ENCODE peak calls at places on chromosome 5, in ten cellular contexts. A, F, X, V, D, E, J, I, M and H are unnamed samples.

GRCh38 chr5:55241756-55242155 is 8.3 kb upstream of the CCNO start:
- DNase-seq in D (no peak), V (no peak), X (no peak), E (peak), M (no peak), I (no peak), A (no peak), F (no peak), J (no peak), H (no peak)

GRCh38 chr5:124981901-124982300 is 235.5 kb upstream of the ZNF608 start:
- DNase-seq in M (no peak), X (no peak), E (no peak), A (no peak), V (no peak), J (no peak), D (no peak), I (no peak), F (no peak), H (no peak)

GRCh38 chr5:54753034-54753433 is 232.4 kb downstream of the ESM1 start:
- DNase-seq in V (no peak), F (no peak), A (no peak), D (peak), E (no peak), X (no peak), I (no peak), J (no peak), M (no peak), H (no peak)

GRCh38 chr5:36602711-36603321 is 3.6 kb upstream of the SLC1A3 start:
- DNase-seq in I (no peak), A (no peak), J (no peak), V (no peak), F (no peak), M (no peak), X (peak), E (no peak), D (no peak), H (no peak)

GRCh38 chr5:75200776-75201175 is 35.9 kb downstream of the ANKRD31 start:
- DNase-seq in D (no peak), E (no peak), X (no peak), F (no peak), V (no peak), M (no peak), A (no peak), I (no peak), J (no peak), H (no peak)

GRCh38 chr5:151030377-151030776 is 10.0 kb downstream of the GPX3 start:
- DNase-seq in A (peak), F (peak), X (no peak), E (peak), M (no peak), D (no peak), J (no peak), V (no peak), I (peak), H (no peak)

GRCh38 chr5:171845857-171846785 is 60.5 kb downstream of the SMIM23 start:
- DNase-seq in D (no peak), M (no peak), X (no peak), F (no peak), I (peak), E (no peak), A (no peak), J (no peak), V (no peak), H (no peak)

GRCh38 chr5:179381691-179382090 is 36.4 kb upstream of the ADAMTS2 start:
- DNase-seq in F (peak), D (no peak), X (no peak), V (no peak), J (no peak), A (no peak), M (no peak), I (no peak), E (no peak), H (no peak)

GRCh38 chr5:87164409-87164808 is 103.3 kb upstream of the RASA1 start:
- DNase-seq in E (no peak), J (no peak), A (no peak), M (no peak), X (no peak), D (no peak), I (no peak), F (no peak), V (no peak), H (no peak)

GRCh38 chr5:177469061-177469628 is 4.3 kb downstream of the DBN1 start:
- DNase-seq in D (peak), E (no peak), J (no peak), M (no peak), V (no peak), A (no peak), X (no peak), I (no peak), F (no peak), H (no peak)

GRCh38 chr5:82396871-82397514 is 118.8 kb upstream of the RPS23 start:
- DNase-seq in J (no peak), I (peak), E (peak), M (peak), A (peak), F (no peak), D (no peak), X (peak), V (peak), H (no peak)

GRCh38 chr5:124706729-124707361 is 39.6 kb downstream of the ZNF608 start:
- DNase-seq in A (no peak), I (peak), J (no peak), F (no peak), V (no peak), X (no peak), E (no peak), M (peak), D (no peak), H (no peak)

GRCh38 chr5:118095100-118095499 is 893.2 kb downstream of the DTWD2 start:
- DNase-seq in J (no peak), A (no peak), D (no peak), X (no peak), F (no peak), E (no peak), V (no peak), I (no peak), M (no peak), H (no peak)

GRCh38 chr5:142926549-142926948 is 156.4 kb downstream of the ARHGAP26 start:
- DNase-seq in I (no peak), D (no peak), E (no peak), A (no peak), X (no peak), M (no peak), F (no peak), V (no peak), J (no peak), H (no peak)

GRCh38 chr5:141872496-141873356 is 5.5 kb downstream of the PCDH1 start:
- DNase-seq in M (no peak), E (no peak), X (no peak), D (no peak), A (no peak), I (no peak), J (no peak), V (no peak), F (no peak), H (no peak)

GRCh38 chr5:150644058-150644457 is 3.6 kb downstream of the SYNPO start:
- DNase-seq in A (no peak), D (no peak), X (no peak), E (no peak), M (peak), I (no peak), V (no peak), J (peak), F (no peak), H (no peak)

GRCh38 chr5:136408996-136409395 is 43.7 kb upstream of the TRPC7 start:
- DNase-seq in A (no peak), J (no peak), M (no peak), X (no peak), V (no peak), E (no peak), D (no peak), I (no peak), F (no peak), H (no peak)

GRCh38 chr5:138351056-138351455 is 1.4 kb upstream of the KDM3B start:
- DNase-seq in D (no peak), E (no peak), J (no peak), I (no peak), X (no peak), F (no peak), V (no peak), M (no peak), A (no peak), H (no peak)

GRCh38 chr5:6181147-6181729 is 197.1 kb downstream of the MED10 start:
- DNase-seq in V (no peak), I (no peak), D (no peak), X (no peak), J (no peak), M (no peak), F (no peak), A (no peak), E (no peak), H (no peak)

GRCh38 chr5:59773286-59773685 is 120.2 kb downstream of the PDE4D start:
- DNase-seq in X (no peak), M (no peak), V (no peak), J (no peak), I (no peak), F (no peak), A (no peak), D (no peak), E (no peak), H (no peak)

GRCh38 chr5:53027913-53028312 is 38.8 kb downstream of the ITGA2 start:
- DNase-seq in F (no peak), V (no peak), A (no peak), I (peak), M (no peak), E (peak), D (no peak), X (no peak), J (no peak), H (no peak)

GRCh38 chr5:150498971-150499370 is 9.0 kb upstream of the NDST1 start:
- DNase-seq in M (no peak), D (no peak), J (no peak), V (no peak), I (no peak), F (no peak), X (no peak), E (no peak), A (no peak), H (no peak)

GRCh38 chr5:11853140-11853539 is 51.1 kb downstream of the CTNND2 start:
- DNase-seq in E (no peak), M (no peak), D (no peak), A (no peak), I (no peak), V (no peak), F (no peak), X (no peak), J (no peak), H (no peak)

GRCh38 chr5:94849821-94850736 is 231.6 kb downstream of the SLF1 start:
- DNase-seq in D (no peak), I (no peak), X (peak), V (peak), E (no peak), F (no peak), J (no peak), A (no peak), M (no peak), H (no peak)

GRCh38 chr5:151618907-151619306 is 27.8 kb upstream of the FAT2 start:
- DNase-seq in F (no peak), X (peak), I (no peak), M (no peak), D (no peak), E (no peak), V (no peak), A (no peak), J (no peak), H (no peak)

GRCh38 chr5:68070641-68071191 is 144.8 kb upstream of the PIK3R1 start:
- DNase-seq in X (no peak), F (no peak), I (no peak), V (no peak), E (no peak), M (no peak), J (no peak), D (no peak), A (no peak), H (no peak)

GRCh38 chr5:157535042-157535865 is 40.3 kb downstream of the ADAM19 start:
- DNase-seq in V (no peak), M (no peak), D (no peak), A (peak), F (no peak), I (peak), X (no peak), E (no peak), J (no peak), H (peak)

GRCh38 chr5:74261906-74262305 is 378.6 kb downstream of the ENC1 start:
- DNase-seq in J (no peak), I (no peak), V (no peak), F (no peak), A (no peak), D (no peak), E (no peak), M (no peak), X (no peak), H (no peak)

GRCh38 chr5:138054863-138055558 is 22.1 kb upstream of the FAM13B start:
- DNase-seq in E (no peak), M (no peak), V (no peak), J (no peak), A (no peak), X (no peak), I (no peak), D (no peak), F (no peak), H (no peak)

DNA sequence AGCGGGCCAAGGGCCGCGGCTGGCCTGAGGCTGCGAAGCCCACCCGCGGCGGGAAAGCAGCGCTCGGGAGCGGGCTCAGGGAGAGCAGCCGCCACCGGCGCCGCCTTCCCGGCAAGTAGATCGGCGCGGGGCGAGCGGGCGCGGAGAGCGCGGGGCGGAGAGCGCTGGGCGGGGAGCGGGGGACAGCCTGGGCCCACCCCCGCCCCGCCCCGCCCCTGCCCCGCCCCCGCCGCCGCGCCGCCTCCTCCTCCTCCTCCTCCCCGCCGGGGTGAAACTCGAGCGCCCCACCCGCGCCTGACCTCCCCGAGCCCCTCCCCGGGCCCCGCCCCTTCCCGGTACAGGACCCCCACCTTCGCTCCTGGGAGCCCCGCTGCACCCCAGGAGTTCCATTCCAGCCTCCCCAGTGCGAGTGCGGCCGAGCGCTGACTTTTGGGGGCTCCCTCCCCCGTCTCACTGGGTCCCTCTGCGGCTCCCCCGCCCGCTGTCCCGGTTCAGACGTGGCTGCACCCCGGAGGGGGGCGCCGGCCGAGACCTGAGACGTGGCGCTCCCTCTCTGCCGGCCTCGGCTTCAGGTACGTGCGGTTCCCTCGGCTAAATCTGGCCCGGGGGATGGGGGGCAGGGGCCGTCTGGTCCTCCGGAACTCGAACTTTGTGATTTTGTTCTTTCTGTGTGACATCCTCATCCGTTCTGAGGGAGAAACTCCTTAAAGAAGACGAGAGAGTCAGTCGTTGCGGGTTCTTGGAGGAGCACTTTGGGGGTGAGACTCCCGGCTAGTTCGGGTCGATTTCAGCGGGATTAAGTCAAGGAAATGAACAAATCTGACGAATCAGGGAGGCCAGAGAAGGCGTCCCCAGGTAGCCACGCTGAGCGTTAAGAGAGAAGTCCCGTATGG is at the start of gene SEMA5A:
- DNase-seq in M (peak), F (peak), D (peak), X (no peak), A (peak), E (peak), V (no peak), I (peak), J (peak), H (no peak)
- TF ChIP-seq POLR2A in M (peak), F (no peak), D (peak), X (no peak), A (peak), E (peak), V (no peak), I (no peak), J (peak), H (no peak)

GRCh38 chr5:134112726-134113571 is 1.5 kb upstream of the TCF7 start:
- DNase-seq in X (no peak), J (no peak), I (no peak), D (no peak), F (no peak), E (no peak), M (peak), A (no peak), V (no peak), H (no peak)

GRCh38 chr5:134115806-134116175 is 1.3 kb downstream of the TCF7 start:
- DNase-seq in I (no peak), E (no peak), A (no peak), X (no peak), J (no peak), V (no peak), F (no peak), M (no peak), D (no peak), H (no peak)

GRCh38 chr5:134114886-134115805 is 665 bp downstream of the TCF7 start:
- DNase-seq in A (no peak), M (peak), J (no peak), V (peak), X (no peak), D (peak), F (no peak), I (no peak), E (no peak), H (no peak)

GRCh38 chr5:134113572-134113907 is 941 bp upstream of the TCF7 start:
- DNase-seq in J (no peak), V (no peak), I (no peak), D (no peak), X (no peak), M (no peak), A (no peak), F (no peak), E (no peak), H (no peak)

GRCh38 chr5:134113908-134114875 is at the start of gene TCF7:
- DNase-seq in X (peak), I (peak), M (peak), D (peak), V (peak), J (peak), E (peak), A (peak), F (no peak), H (no peak)
- TF ChIP-seq POLR2A in X (no peak), I (no peak), M (no peak), D (no peak), V (peak), J (peak), E (peak), A (peak), F (no peak), H (no peak)

DNA sequence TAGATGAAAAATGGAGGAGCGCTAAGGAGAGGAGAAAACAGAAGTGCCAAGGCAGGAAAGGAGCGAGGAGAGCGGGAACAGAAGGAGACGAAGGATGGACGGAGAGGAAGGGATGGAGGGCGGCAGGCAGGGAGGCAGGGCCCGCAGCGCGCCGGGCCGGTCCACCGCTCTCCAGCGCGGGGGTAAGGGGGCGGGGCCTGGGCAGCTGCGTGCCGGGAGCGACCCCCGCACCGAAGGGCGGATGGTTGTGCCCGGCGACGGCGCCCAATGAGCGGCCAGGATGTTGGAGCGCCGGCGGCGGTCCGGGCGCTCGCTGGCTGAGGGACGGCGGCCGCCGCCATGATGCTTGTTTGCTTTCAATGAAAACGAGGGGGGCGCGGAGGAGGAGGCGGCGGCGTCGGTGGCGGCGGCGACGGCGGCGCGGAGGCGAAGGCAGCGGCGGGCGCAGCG is at the start of gene CNOT6:
- DNase-seq in J (peak), A (peak), D (peak), F (peak), X (peak), M (peak), E (peak), V (peak), I (peak), H (peak)
- TF ChIP-seq POLR2A in J (no peak), A (peak), D (peak), F (no peak), X (peak), M (no peak), E (peak), V (peak), I (no peak), H (no peak)

DNA sequence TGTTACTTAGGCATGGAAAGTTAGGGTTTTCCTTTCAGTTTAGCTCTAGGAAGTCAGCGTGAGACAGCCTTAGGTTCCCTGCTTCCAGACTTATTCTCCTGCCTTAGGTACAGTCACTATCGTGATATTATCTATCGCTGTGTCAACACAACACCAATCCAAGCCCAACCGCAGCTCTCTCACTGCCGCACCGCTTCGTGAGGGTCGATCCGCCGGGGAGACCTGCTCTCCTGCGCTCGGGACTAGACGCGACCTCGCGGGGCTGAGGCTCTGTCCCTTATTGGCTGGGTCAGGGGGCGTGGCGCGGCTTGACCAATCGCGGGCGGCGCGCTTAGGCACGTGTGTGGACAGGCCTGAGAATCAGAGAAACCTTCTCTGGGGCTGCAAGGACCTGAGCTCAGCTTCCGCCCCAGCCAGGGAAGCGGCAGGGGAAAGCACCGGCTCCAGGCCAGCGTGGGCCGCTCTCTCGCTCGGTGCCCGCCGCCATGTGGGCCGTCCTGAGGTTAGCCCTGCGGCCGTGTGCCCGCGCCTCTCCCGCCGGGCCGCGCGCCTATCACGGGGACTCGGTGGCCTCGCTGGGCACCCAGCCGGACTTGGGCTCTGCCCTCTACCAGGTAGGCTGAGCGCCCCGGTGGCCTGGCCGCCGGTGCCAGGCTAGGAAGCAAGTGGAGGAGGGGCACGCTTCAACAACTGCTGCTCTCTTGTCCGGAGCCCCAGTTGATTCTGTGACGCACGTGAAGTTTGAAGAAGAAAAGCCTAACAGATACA is at the start of gene MCCC2:
- DNase-seq in V (peak), A (peak), E (peak), I (peak), M (peak), D (peak), J (peak), X (peak), F (peak), H (peak)
- TF ChIP-seq POLR2A in V (peak), A (peak), E (peak), I (no peak), M (peak), D (peak), J (peak), X (peak), F (peak), H (peak)

DNA sequence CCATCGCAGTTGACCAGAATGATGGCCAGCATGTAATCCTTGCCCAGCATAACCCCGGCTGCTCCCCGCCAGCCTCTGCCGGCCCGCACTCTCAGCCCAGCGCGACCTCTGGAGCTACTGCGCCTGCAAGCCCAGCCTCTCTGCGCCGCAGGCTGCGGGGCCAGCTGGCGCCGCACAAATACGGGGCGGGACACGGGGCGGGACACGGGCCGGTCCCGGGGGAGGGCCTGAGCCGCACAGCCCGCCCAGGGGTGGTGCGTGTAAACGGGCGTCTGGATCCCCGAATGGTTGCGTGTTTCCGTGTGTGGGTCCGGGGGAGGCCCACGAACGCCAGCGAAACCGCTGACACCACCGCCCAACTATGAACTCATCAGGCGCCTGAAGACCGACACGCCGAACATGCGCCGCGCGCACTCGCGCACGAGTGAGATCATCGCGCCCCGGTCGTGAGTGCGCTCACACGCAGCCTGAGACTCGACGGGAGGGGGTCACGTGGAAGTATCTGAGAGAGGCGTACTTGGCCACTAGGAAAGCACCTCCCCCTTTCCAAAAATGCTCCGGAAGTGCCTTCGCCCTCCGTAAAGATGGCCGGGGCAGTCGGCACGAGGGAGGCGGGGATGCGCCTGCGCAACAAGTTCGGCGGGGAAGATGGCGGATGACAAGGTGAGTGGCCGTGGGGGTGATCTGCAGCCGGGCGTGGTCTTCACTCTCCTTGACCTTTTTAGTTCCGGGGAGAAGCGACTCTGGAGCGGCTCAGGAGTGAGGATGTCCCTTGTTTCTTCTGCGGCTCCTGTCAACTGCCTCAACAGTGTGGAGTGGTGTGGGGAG is at the start of the genes APBB3 and SLC35A4:
- DNase-seq in D (peak), V (peak), I (peak), J (peak), A (peak), X (peak), M (peak), F (peak), E (peak), H (peak)
- TF ChIP-seq POLR2A in D (no peak), V (peak), I (no peak), J (peak), A (peak), X (peak), M (peak), F (peak), E (peak), H (no peak)